ENCODE peak calls at places on chromosomes 12 and 14, in seven cellular contexts. E is lower lobe of right lung, X is dorsolateral prefrontal cortex, A is uterus, C is bronchial epithelial cell, S is stomach, B is transverse colon. T is an unnamed sample. For H3K27me3, the result is how much of the 10 kb centered on the place peaks cover.

GRCh38 chr12:128178551-128178950 is 88.4 kb upstream of the TMEM132C start:
- DNase-seq in B (no peak), C (no peak), X (no peak), A (no peak), E (no peak), S (no peak), T (no peak)

GRCh38 chr12:124031058-124031457 is 58.0 kb downstream of the ZNF664 start:
- DNase-seq in X (no peak), A (no peak), S (no peak), C (no peak), B (no peak), E (no peak), T (no peak)

GRCh38 chr12:103975368-103975767 is 9.7 kb downstream of the TDG start:
- DNase-seq in S (no peak), C (no peak), B (no peak), E (no peak), A (no peak), X (no peak), T (no peak)

GRCh38 chr12:46832084-46832704 is 6.4 kb upstream of the SLC38A4 start:
- DNase-seq in S (no peak), B (no peak), A (no peak), E (no peak), C (no peak), X (no peak), T (no peak)

GRCh38 chr14:58078471-58078870 is 73.5 kb downstream of the ARMH4 start:
- DNase-seq in X (no peak), E (no peak), C (no peak), S (no peak), B (no peak), A (no peak), T (no peak)

GRCh38 chr12:124709722-124710656 is 142.6 kb upstream of the NCOR2 start:
- DNase-seq in A (no peak), E (no peak), C (no peak), X (no peak), S (no peak), B (no peak), T (no peak)

GRCh38 chr14:103444837-103445524 is 59.8 kb downstream of the MARK3 start:
- DNase-seq in X (no peak), C (peak), S (no peak), E (no peak), A (no peak), B (no peak), T (no peak)

GRCh38 chr12:119176267-119177055 is 2.3 kb upstream of the HSPB8 start:
- DNase-seq in S (peak), X (no peak), C (peak), E (peak), B (peak), A (peak), T (no peak)

GRCh38 chr12:9039397-9039977 is 50.1 kb downstream of the KLRG1 start:
- DNase-seq in E (no peak), A (no peak), B (no peak), C (peak), X (no peak), S (no peak), T (no peak)

GRCh38 chr12:130593056-130593455 is 123.0 kb downstream of the RIMBP2 start:
- DNase-seq in C (no peak), S (no peak), A (no peak), E (no peak), X (no peak), B (no peak), T (no peak)

GRCh38 chr14:37992489-37992888 is 215.2 kb upstream of the SSTR1 start:
- DNase-seq in S (no peak), X (no peak), B (no peak), E (no peak), A (no peak), C (no peak), T (no peak)

GRCh38 chr12:43882578-43883178 is 46.8 kb downstream of the TMEM117 start:
- DNase-seq in X (no peak), A (no peak), B (peak), E (no peak), S (no peak), C (peak), T (no peak)

GRCh38 chr14:79011091-79011919 is 841.1 kb downstream of the NRXN3 start:
- DNase-seq in C (peak), A (peak), S (no peak), B (no peak), E (no peak), X (no peak), T (no peak)

GRCh38 chr14:60008042-60008441 is 83.7 kb upstream of the PCNX4 start:
- DNase-seq in A (no peak), E (no peak), X (no peak), B (no peak), C (peak), S (no peak), T (no peak)

GRCh38 chr12:70271025-70271424 is 27.8 kb downstream of the CNOT2 start:
- DNase-seq in S (no peak), C (no peak), A (no peak), E (no peak), B (no peak), X (no peak), T (no peak)

GRCh38 chr14:23941230-23941629 is 12.3 kb upstream of the DHRS4 start:
- DNase-seq in E (no peak), A (no peak), X (no peak), B (no peak), C (no peak), S (no peak), T (no peak)

GRCh38 chr12:78641837-78642423 is 222.6 kb upstream of the SYT1 start:
- DNase-seq in X (no peak), B (no peak), S (no peak), A (no peak), E (no peak), C (peak), T (no peak)

GRCh38 chr12:132547207-132547740 is 57.3 kb downstream of the FBRSL1 start:
- DNase-seq in A (no peak), B (no peak), S (no peak), C (no peak), X (no peak), E (no peak), T (no peak)

GRCh38 chr12:132548430-132549058 is 58.6 kb downstream of the FBRSL1 start:
- DNase-seq in C (no peak), B (no peak), E (no peak), S (no peak), X (no peak), A (no peak), T (no peak)

GRCh38 chr12:132550830-132551229 is 59.6 kb downstream of the LRCOL1 start:
- DNase-seq in A (no peak), C (no peak), E (no peak), X (no peak), B (no peak), S (no peak), T (no peak)

GRCh38 chr12:132550014-132550802 is 60.2 kb downstream of the LRCOL1 start:
- DNase-seq in X (no peak), A (no peak), B (no peak), S (no peak), E (no peak), C (no peak), T (no peak)

DNA sequence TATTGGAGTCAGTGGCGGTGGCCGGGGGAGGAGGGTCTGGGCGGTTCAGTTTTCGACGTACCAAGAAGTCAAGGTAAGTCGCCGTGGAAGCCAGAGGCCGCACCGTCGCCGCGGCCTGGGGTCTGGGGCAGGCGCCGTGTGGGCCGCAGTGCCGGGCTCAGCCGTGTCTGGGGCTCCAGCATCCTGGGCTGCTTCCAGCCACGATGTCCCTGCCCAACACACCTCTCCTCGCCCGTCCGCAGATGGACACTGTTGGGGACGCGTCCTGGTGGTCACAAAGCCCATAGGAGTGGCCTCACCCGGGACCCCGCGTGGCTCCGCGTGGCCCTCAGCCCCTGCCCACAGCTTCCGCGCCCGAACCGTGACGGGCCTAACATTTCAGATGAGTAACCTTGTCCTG is 59.1 kb downstream of the FBRSL1 start:
- DNase-seq in C (no peak), E (no peak), X (no peak), B (no peak), A (no peak), S (no peak), T (no peak)
- H3K27me3 ChIP-seq in C (under half), E (under half), X (under half), B (under half), A (under half), S (under half), T (under half)

GRCh38 chr14:104583424-104584114 is 4.0 kb downstream of the C14orf180 start:
- DNase-seq in B (no peak), A (no peak), X (no peak), C (no peak), S (no peak), E (no peak), T (no peak)

GRCh38 chr14:104582649-104583048 is 3.1 kb downstream of the C14orf180 start:
- DNase-seq in S (peak), B (no peak), C (no peak), A (peak), E (no peak), X (no peak), T (no peak)

GRCh38 chr14:104581521-104581920 is 2.0 kb downstream of the C14orf180 start:
- DNase-seq in B (no peak), E (no peak), A (no peak), S (no peak), X (no peak), C (no peak), T (no peak)

GRCh38 chr14:104580961-104581360 is 1.4 kb downstream of the C14orf180 start:
- DNase-seq in B (peak), C (peak), E (no peak), S (peak), X (no peak), A (peak), T (no peak)

GRCh38 chr14:104582005-104582404 is 2.4 kb downstream of the C14orf180 start:
- DNase-seq in C (no peak), B (no peak), X (no peak), S (peak), E (no peak), A (no peak), T (no peak)
- H3K4me3 ChIP-seq in C (no peak), B (no peak), X (no peak), S (no peak), E (no peak), A (no peak), T (no peak)

GRCh38 chr12:116773276-116773731 is 35.2 kb downstream of the RNFT2 start:
- DNase-seq in X (no peak), E (no peak), S (no peak), B (no peak), C (peak), A (no peak), T (no peak)
- TF ChIP-seq CTCF in X (no peak), E (no peak), S (no peak), B (no peak), C (no peak), A (no peak), T (no peak)

DNA sequence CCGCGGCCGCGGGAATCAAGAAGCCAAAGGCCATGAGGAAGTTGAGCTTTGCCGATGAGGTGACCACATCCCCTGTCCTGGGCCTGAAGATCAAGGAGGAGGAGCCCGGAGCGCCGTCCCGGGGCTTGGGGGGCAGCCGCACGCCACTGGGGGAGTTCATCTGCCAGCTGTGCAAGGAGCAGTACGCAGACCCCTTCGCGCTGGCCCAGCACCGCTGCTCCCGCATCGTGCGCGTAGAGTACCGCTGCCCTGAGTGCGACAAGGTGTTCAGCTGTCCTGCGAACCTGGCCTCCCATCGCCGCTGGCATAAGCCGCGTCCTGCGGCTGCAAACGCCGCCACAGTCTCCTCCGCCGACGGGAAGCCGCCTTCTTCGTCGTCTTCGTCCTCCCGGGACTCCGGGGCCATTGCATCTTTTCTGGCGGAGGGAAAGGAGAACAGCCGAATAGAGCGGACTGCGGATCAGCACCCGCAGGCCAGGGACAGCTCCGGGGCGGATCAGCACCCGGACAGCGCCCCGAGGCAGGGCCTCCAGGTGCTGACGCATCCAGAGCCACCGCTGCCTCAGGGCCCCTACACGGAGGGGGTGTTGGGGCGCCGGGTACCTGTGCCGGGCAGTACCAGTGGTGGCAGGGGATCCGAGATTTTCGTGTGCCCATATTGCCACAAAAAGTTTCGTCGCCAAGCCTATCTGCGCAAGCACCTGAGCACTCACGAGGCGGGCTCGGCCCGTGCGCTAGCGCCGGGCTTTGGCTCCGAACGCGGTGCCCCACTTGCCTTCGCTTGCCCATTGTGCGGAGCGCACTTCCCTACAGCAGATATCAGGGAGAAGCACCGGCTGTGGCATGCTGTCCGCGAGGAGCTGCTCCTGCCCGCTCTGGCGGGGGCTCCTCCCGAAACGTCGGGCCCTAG is 1.2 kb downstream of the INSM2 start:
- DNase-seq in B (peak), S (peak), A (no peak), X (peak), C (peak), E (peak), T (peak)
- H3K27me3 ChIP-seq in B (half or more), S (under half), A (under half), X (under half), C (under half), E (half or more), T (under half)

GRCh38 chr14:34912182-34912581 is 37.0 kb upstream of the BAZ1A start:
- DNase-seq in X (no peak), E (no peak), S (no peak), C (no peak), B (no peak), A (no peak), T (no peak)

GRCh38 chr14:34911209-34912150 is 36.3 kb upstream of the BAZ1A start:
- DNase-seq in E (no peak), S (no peak), X (no peak), B (no peak), A (no peak), C (no peak), T (no peak)

GRCh38 chr14:34912966-34913365 is 37.8 kb upstream of the BAZ1A start:
- DNase-seq in E (no peak), S (no peak), B (no peak), C (no peak), A (no peak), X (no peak), T (no peak)

GRCh38 chr14:34913619-34914018 is 38.5 kb upstream of the BAZ1A start:
- DNase-seq in C (no peak), A (no peak), S (no peak), E (no peak), B (no peak), X (no peak), T (no peak)
- H3K4me3 ChIP-seq in C (no peak), A (no peak), S (no peak), E (no peak), B (no peak), X (no peak), T (no peak)

DNA sequence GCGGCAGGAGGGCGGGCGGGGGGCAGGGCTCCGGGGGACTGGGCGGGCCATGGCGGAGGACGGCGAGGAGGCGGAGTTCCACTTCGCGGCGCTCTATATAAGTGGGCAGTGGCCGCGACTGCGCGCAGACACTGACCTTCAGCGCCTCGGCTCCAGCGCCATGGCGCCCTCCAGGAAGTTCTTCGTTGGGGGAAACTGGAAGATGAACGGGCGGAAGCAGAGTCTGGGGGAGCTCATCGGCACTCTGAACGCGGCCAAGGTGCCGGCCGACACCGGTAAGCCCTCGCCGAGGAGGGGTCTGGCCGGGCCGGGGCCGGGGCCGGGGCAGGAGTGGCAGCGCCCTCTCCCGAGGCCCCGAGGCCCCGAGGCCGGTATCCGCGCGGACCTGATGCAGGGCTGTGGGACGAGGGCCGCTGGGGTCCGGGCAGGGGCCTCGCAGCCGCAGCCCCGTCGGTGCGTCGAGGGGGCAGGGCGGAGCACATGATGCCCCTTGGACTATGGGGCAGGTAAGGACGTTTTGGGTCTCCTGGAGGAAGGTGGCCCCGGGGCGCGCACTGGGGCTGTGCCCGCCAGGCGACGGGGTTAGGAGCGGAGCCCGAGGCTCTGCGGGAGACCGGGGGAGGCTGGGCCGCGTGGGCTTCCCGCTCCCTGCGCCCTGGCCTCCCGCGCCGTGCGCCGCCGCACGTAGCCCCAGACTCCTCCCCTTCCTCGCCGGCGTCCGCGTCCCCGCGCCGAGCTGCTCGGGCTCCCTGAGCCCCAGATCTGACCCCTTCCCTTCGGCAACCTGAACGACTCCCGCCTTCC is at the start of gene TPI1:
- DNase-seq in E (peak), A (peak), S (peak), B (peak), C (peak), X (peak), T (peak)
- TF ChIP-seq CTCF in E (peak), A (no peak), S (no peak), B (no peak), C (no peak), X (peak), T (no peak)

T was measured in GM06990.